ENCODE peak calls at places on chromosomes 11 and 22, in six cellular contexts. One of them, this sample, is unnamed. For H3K9me3, the result is how much of the 10 kb centered on the place peaks cover.

GRCh38 chr11:70619591-70619990 is 221.3 kb downstream of the CTTN start:
- DNase-seq in OCI-LY7: no peak
- DNase-seq in stomach: no peak
- DNase-seq in kidney: no peak
- DNase-seq in right atrium auricular region: no peak
- DNase-seq in GM23248: no peak
- DNase-seq in this sample: peak

GRCh38 chr22:44080936-44081853 is 57.1 kb downstream of the PARVB start:
- DNase-seq in OCI-LY7: peak
- DNase-seq in stomach: peak
- DNase-seq in kidney: no peak
- DNase-seq in right atrium auricular region: peak
- DNase-seq in GM23248: peak
- DNase-seq in this sample: peak

GRCh38 chr11:71542856-71543743 is 5.1 kb upstream of the KRTAP5-9 start:
- DNase-seq in OCI-LY7: no peak
- DNase-seq in stomach: no peak
- DNase-seq in kidney: no peak
- DNase-seq in right atrium auricular region: no peak
- DNase-seq in GM23248: peak
- DNase-seq in this sample: no peak

GRCh38 chr11:22807391-22807790 is 22.2 kb downstream of the SVIP start:
- DNase-seq in OCI-LY7: no peak
- DNase-seq in stomach: no peak
- DNase-seq in kidney: no peak
- DNase-seq in right atrium auricular region: no peak
- DNase-seq in GM23248: no peak
- DNase-seq in this sample: no peak

GRCh38 chr11:64040684-64041267 is 5.0 kb downstream of the FLRT1 start:
- DNase-seq in OCI-LY7: peak
- DNase-seq in stomach: no peak
- DNase-seq in kidney: no peak
- DNase-seq in right atrium auricular region: no peak
- DNase-seq in GM23248: no peak
- DNase-seq in this sample: no peak

GRCh38 chr11:6612816-6613136 is 760 bp upstream of the TAF10 start:
- DNase-seq in OCI-LY7: no peak
- DNase-seq in stomach: no peak
- DNase-seq in kidney: peak
- DNase-seq in right atrium auricular region: no peak
- DNase-seq in GM23248: no peak
- DNase-seq in this sample: no peak

GRCh38 chr11:65593518-65594414 is 1.8 kb downstream of the KCNK7 start:
- DNase-seq in OCI-LY7: peak
- DNase-seq in stomach: no peak
- DNase-seq in kidney: no peak
- DNase-seq in right atrium auricular region: no peak
- DNase-seq in GM23248: no peak
- DNase-seq in this sample: peak

GRCh38 chr11:72227316-72228228 is 3.0 kb downstream of the INPPL1 start:
- DNase-seq in OCI-LY7: no peak
- DNase-seq in stomach: peak
- DNase-seq in kidney: peak
- DNase-seq in right atrium auricular region: no peak
- DNase-seq in GM23248: peak
- DNase-seq in this sample: no peak

GRCh38 chr11:119585038-119585666 is 143.8 kb downstream of the NECTIN1 start:
- DNase-seq in OCI-LY7: no peak
- DNase-seq in stomach: peak
- DNase-seq in kidney: peak
- DNase-seq in right atrium auricular region: no peak
- DNase-seq in GM23248: peak
- DNase-seq in this sample: no peak

GRCh38 chr11:81573367-81573766 is 1160.3 kb downstream of the FAM181B start:
- DNase-seq in OCI-LY7: no peak
- DNase-seq in stomach: no peak
- DNase-seq in kidney: no peak
- DNase-seq in right atrium auricular region: no peak
- DNase-seq in GM23248: no peak
- DNase-seq in this sample: no peak

GRCh38 chr22:44360686-44361381 is 48.1 kb upstream of the SHISAL1 start:
- DNase-seq in OCI-LY7: no peak
- DNase-seq in stomach: peak
- DNase-seq in kidney: peak
- DNase-seq in right atrium auricular region: peak
- DNase-seq in GM23248: peak
- DNase-seq in this sample: peak

GRCh38 chr11:73158356-73159051 is 16.4 kb upstream of the FCHSD2 start:
- DNase-seq in OCI-LY7: peak
- DNase-seq in stomach: no peak
- DNase-seq in kidney: no peak
- DNase-seq in right atrium auricular region: no peak
- DNase-seq in GM23248: no peak
- DNase-seq in this sample: no peak

GRCh38 chr22:25548866-25549464 is 15.5 kb upstream of the GRK3 start:
- DNase-seq in OCI-LY7: no peak
- DNase-seq in stomach: no peak
- DNase-seq in kidney: no peak
- DNase-seq in right atrium auricular region: no peak
- DNase-seq in GM23248: no peak
- DNase-seq in this sample: no peak

GRCh38 chr22:30313527-30314385 is 13.0 kb downstream of the TBC1D10A start:
- DNase-seq in OCI-LY7: no peak
- DNase-seq in stomach: no peak
- DNase-seq in kidney: no peak
- DNase-seq in right atrium auricular region: no peak
- DNase-seq in GM23248: no peak
- DNase-seq in this sample: no peak

GRCh38 chr11:86919557-86920210 is 35.5 kb downstream of the FZD4 start:
- DNase-seq in OCI-LY7: peak
- DNase-seq in stomach: no peak
- DNase-seq in kidney: no peak
- DNase-seq in right atrium auricular region: no peak
- DNase-seq in GM23248: peak
- DNase-seq in this sample: no peak

GRCh38 chr11:78276311-78276710 is 87.6 kb downstream of the USP35 start:
- DNase-seq in OCI-LY7: no peak
- DNase-seq in stomach: no peak
- DNase-seq in kidney: no peak
- DNase-seq in right atrium auricular region: no peak
- DNase-seq in GM23248: no peak
- DNase-seq in this sample: no peak

GRCh38 chr11:44286268-44286880 is 23.6 kb downstream of the ALX4 start:
- DNase-seq in OCI-LY7: peak
- DNase-seq in stomach: peak
- DNase-seq in kidney: no peak
- DNase-seq in right atrium auricular region: no peak
- DNase-seq in GM23248: peak
- DNase-seq in this sample: peak

GRCh38 chr11:79314906-79315689 is 125.7 kb downstream of the TENM4 start:
- DNase-seq in OCI-LY7: no peak
- DNase-seq in stomach: no peak
- DNase-seq in kidney: no peak
- DNase-seq in right atrium auricular region: no peak
- DNase-seq in GM23248: peak
- DNase-seq in this sample: no peak

GRCh38 chr11:121452609-121453150 is at the start of gene SORL1-AS1:
- DNase-seq in OCI-LY7: peak
- DNase-seq in stomach: no peak
- DNase-seq in kidney: no peak
- DNase-seq in right atrium auricular region: no peak
- DNase-seq in GM23248: no peak
- DNase-seq in this sample: no peak

GRCh38 chr22:47213571-47214230 is 451.3 kb downstream of the TBC1D22A start:
- DNase-seq in OCI-LY7: peak
- DNase-seq in stomach: peak
- DNase-seq in kidney: no peak
- DNase-seq in right atrium auricular region: no peak
- DNase-seq in GM23248: peak
- DNase-seq in this sample: peak

GRCh38 chr11:75450826-75451783 is 18.1 kb upstream of the KLHL35 start:
- DNase-seq in OCI-LY7: peak
- DNase-seq in stomach: no peak
- DNase-seq in kidney: no peak
- DNase-seq in right atrium auricular region: no peak
- DNase-seq in GM23248: no peak
- DNase-seq in this sample: peak

GRCh38 chr11:123478352-123478986 is 48.4 kb downstream of the GRAMD1B start:
- DNase-seq in OCI-LY7: peak
- DNase-seq in stomach: peak
- DNase-seq in kidney: no peak
- DNase-seq in right atrium auricular region: no peak
- DNase-seq in GM23248: peak
- DNase-seq in this sample: peak

GRCh38 chr22:30843245-30843644 is 125.3 kb downstream of the MORC2 start:
- DNase-seq in OCI-LY7: no peak
- DNase-seq in stomach: peak
- DNase-seq in kidney: no peak
- DNase-seq in right atrium auricular region: no peak
- DNase-seq in GM23248: no peak
- DNase-seq in this sample: no peak

GRCh38 chr11:118227865-118228785 is 3.3 kb upstream of the JAML start:
- DNase-seq in OCI-LY7: peak
- DNase-seq in stomach: no peak
- DNase-seq in kidney: no peak
- DNase-seq in right atrium auricular region: no peak
- DNase-seq in GM23248: no peak
- DNase-seq in this sample: no peak

GRCh38 chr22:49437956-49438355 is 389.7 kb downstream of the BRD1 start:
- DNase-seq in OCI-LY7: no peak
- DNase-seq in stomach: no peak
- DNase-seq in kidney: no peak
- DNase-seq in right atrium auricular region: no peak
- DNase-seq in GM23248: no peak
- DNase-seq in this sample: no peak

GRCh38 chr22:49435596-49435995 is 392.1 kb downstream of the BRD1 start:
- DNase-seq in OCI-LY7: no peak
- DNase-seq in stomach: no peak
- DNase-seq in kidney: no peak
- DNase-seq in right atrium auricular region: no peak
- DNase-seq in GM23248: no peak
- DNase-seq in this sample: no peak

GRCh38 chr22:49436056-49436455 is 391.6 kb downstream of the BRD1 start:
- DNase-seq in OCI-LY7: no peak
- DNase-seq in stomach: no peak
- DNase-seq in kidney: no peak
- DNase-seq in right atrium auricular region: no peak
- DNase-seq in GM23248: no peak
- DNase-seq in this sample: no peak

GRCh38 chr22:49439373-49439772 is 388.3 kb downstream of the BRD1 start:
- DNase-seq in OCI-LY7: no peak
- DNase-seq in stomach: no peak
- DNase-seq in kidney: peak
- DNase-seq in right atrium auricular region: no peak
- DNase-seq in GM23248: no peak
- DNase-seq in this sample: no peak

DNA sequence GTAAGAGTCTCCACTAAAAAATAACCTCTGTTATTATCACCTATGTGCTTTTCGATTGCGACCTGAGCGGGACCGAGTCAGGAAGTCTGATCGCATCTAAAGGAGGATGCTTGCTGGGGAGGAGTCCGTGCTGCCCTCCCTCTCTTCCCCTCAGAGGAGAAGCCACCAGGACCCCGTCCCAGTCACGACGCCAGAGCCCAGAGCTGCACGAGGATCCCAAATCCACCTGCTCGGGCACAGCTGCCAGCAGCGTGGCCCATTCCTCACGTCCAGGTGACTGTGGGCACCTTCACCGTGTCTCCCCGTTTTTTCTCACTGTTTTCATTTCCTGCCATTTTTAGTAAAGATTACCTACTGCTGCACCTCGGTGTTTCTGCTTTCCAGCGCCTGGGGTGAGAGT is 390.3 kb downstream of the BRD1 start:
- DNase-seq in OCI-LY7: no peak
- DNase-seq in stomach: no peak
- DNase-seq in kidney: no peak
- DNase-seq in right atrium auricular region: no peak
- DNase-seq in GM23248: no peak
- DNase-seq in this sample: no peak
- H3K9me3 ChIP-seq in OCI-LY7: under half
- H3K9me3 ChIP-seq in stomach: under half
- H3K9me3 ChIP-seq in kidney: under half
- H3K9me3 ChIP-seq in right atrium auricular region: under half
- H3K9me3 ChIP-seq in GM23248: under half
- H3K9me3 ChIP-seq in this sample: under half

DNA sequence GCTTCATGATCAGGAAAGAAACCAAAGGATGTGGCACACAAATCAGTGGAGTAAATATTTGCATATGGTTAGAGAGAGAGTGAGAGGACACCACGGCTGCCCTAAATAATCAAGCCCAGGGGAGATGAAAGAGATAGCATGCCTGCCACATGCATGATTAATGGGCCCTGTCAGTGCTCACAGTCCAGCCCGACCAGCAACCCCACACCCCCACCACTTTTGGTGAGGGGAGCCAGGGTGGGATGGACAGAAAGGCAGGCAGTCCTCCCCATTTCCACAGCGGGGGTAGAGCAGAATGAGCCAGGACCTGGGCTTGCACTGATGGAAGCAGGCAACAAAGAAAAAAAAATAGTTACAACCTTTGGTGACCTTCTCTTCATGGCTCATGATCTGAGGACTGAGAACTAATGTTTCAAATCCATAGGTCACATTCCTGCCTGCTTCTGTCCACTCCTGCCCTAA is 545.0 kb downstream of the ETS1 start:
- DNase-seq in OCI-LY7: no peak
- DNase-seq in stomach: no peak
- DNase-seq in kidney: no peak
- DNase-seq in right atrium auricular region: no peak
- DNase-seq in GM23248: no peak
- DNase-seq in this sample: no peak
- H3K27ac ChIP-seq in OCI-LY7: no peak
- H3K27ac ChIP-seq in stomach: no peak
- H3K27ac ChIP-seq in kidney: no peak
- H3K27ac ChIP-seq in right atrium auricular region: no peak
- H3K27ac ChIP-seq in GM23248: no peak
- H3K27ac ChIP-seq in this sample: no peak

GRCh38 chr22:48369789-48370507 is 1457.7 kb downstream of the BRD1 start:
- DNase-seq in OCI-LY7: no peak
- DNase-seq in stomach: peak
- DNase-seq in kidney: no peak
- DNase-seq in right atrium auricular region: no peak
- DNase-seq in GM23248: peak
- DNase-seq in this sample: no peak
- H3K9me3 ChIP-seq in OCI-LY7: under half
- H3K9me3 ChIP-seq in stomach: under half
- H3K9me3 ChIP-seq in kidney: under half
- H3K9me3 ChIP-seq in right atrium auricular region: under half
- H3K9me3 ChIP-seq in GM23248: under half
- H3K9me3 ChIP-seq in this sample: under half

DNA sequence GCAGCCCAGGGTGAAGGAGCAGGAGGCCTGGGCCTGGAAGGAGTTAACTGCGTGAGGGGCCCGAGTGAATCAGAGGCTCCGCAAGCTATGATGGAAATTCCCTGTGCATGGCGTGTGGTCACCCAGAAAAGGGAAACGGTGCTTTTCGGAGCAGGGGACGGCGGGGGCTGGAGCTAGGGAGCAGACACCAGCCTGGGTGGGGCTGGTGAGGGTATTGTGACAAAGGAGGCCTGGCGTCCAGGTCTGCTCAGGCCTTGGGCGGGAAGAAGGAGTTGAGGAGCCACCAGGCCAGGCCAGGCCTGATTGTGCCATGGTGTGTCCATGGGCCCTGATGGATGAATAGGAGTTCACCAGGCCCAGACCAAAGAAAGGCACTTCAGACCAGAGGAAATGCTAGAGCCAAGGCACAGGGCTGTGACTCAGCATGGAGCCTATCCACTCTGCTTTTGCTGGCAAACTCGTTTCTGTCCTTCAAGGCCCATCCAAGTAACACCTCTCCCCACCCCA is 12.8 kb upstream of the SPI1 start:
- DNase-seq in OCI-LY7: no peak
- DNase-seq in stomach: no peak
- DNase-seq in kidney: peak
- DNase-seq in right atrium auricular region: peak
- DNase-seq in GM23248: no peak
- DNase-seq in this sample: peak
- H3K27ac ChIP-seq in OCI-LY7: no peak
- H3K27ac ChIP-seq in stomach: no peak
- H3K27ac ChIP-seq in kidney: no peak
- H3K27ac ChIP-seq in right atrium auricular region: no peak
- H3K27ac ChIP-seq in GM23248: no peak
- H3K27ac ChIP-seq in this sample: no peak

This sample was measured in right cardiac atrium.